ENCODE peak calls at places on chromosomes 3 and 15, in four cellular contexts. D is HepG2, N is GM12878, L is H1. A is an unnamed sample.

GRCh38 chr3:37853691-37854413 is 7.8 kb upstream of the CTDSPL start:
- DNase-seq in N (no peak), L (no peak), D (no peak), A (no peak)

GRCh38 chr3:98655666-98656065 is 62.3 kb upstream of the CPOX start:
- DNase-seq in L (no peak), N (no peak), D (no peak), A (no peak)

GRCh38 chr15:33737687-33738606 is 230.3 kb upstream of the CHRM5 start:
- DNase-seq in D (peak; percentile 25), L (peak; percentile 79), N (no peak), A (peak; percentile 9)

GRCh38 chr15:42282926-42283325 is 9.7 kb upstream of the TMEM87A start:
- DNase-seq in N (no peak), D (no peak), L (no peak), A (no peak)

GRCh38 chr3:177824190-177824786 is 627.0 kb upstream of the TBL1XR1 start:
- DNase-seq in D (peak; percentile 93), L (no peak), N (no peak), A (no peak)

GRCh38 chr3:148023994-148024393 is 614.8 kb downstream of the ZIC1 start:
- DNase-seq in L (no peak), D (no peak), N (no peak), A (no peak)

GRCh38 chr15:57339321-57339720 is 37.0 kb upstream of the CGNL1 start:
- DNase-seq in N (no peak), L (no peak), D (no peak), A (no peak)

GRCh38 chr3:192553707-192554106 is 173.6 kb downstream of the FGF12 start:
- DNase-seq in L (no peak), N (no peak), D (no peak), A (no peak)

GRCh38 chr15:95799286-95800187 is 531.0 kb upstream of the NR2F2 start:
- DNase-seq in N (no peak), L (no peak), D (peak; percentile 8), A (no peak)

GRCh38 chr3:48247401-48247807 is 6.5 kb downstream of the ZNF589 start:
- DNase-seq in N (no peak), D (no peak), L (no peak), A (no peak)

GRCh38 chr15:58962136-58962535 is 25.3 kb upstream of the RNF111 start:
- DNase-seq in L (no peak), N (no peak), D (no peak), A (no peak)

GRCh38 chr3:89238836-89239235 is 131.4 kb downstream of the EPHA3 start:
- DNase-seq in L (no peak), D (no peak), N (no peak), A (no peak)

GRCh38 chr15:61115241-61115640 is 113.9 kb downstream of the RORA start:
- DNase-seq in D (no peak), N (no peak), L (no peak), A (no peak)

GRCh38 chr3:23402728-23403505 is 199.8 kb downstream of the UBE2E2 start:
- DNase-seq in N (no peak), L (no peak), D (no peak), A (no peak)

GRCh38 chr15:23514492-23514891 is 51.0 kb upstream of the MKRN3 start:
- DNase-seq in D (no peak), N (no peak), L (no peak), A (no peak)

GRCh38 chr15:25094066-25094465 is 139.3 kb downstream of the SNRPN start:
- DNase-seq in N (no peak), L (no peak), D (no peak), A (no peak)
- H3K9me3 ChIP-seq in N (peaks cover 5% of the 10 kb centered on the region), L (peaks cover 32% of the 10 kb centered on the region), D (peaks cover 77% of the 10 kb centered on the region), A (no peaks in the 10 kb centered on the region)

DNA sequence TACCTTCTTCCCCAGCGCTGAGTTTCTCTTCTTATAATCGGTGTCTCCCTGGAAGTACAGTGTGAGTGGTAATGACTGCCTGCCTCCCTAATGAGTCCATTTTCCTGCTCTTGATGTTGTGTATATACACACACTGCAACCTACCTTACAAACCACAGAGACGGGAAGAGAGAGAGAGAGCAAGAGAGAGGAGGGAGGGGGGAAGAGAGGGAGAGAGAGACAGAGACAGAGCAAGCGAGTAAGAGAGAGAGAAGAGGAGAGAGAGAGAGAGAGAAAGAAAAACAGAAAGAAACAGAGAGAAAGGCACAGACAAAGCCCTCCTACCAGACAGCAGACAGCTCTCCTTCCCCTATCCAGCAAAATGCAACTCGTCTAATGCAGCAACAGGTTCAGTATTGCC is 46.9 kb downstream of the ZBTB20 start:
- DNase-seq in D (peak; percentile 6), L (no peak), N (peak; percentile 9), A (no peak)
- TF ChIP-seq SUZ12 in D (no peak), L (no peak), N (no peak), A (no peak)

DNA sequence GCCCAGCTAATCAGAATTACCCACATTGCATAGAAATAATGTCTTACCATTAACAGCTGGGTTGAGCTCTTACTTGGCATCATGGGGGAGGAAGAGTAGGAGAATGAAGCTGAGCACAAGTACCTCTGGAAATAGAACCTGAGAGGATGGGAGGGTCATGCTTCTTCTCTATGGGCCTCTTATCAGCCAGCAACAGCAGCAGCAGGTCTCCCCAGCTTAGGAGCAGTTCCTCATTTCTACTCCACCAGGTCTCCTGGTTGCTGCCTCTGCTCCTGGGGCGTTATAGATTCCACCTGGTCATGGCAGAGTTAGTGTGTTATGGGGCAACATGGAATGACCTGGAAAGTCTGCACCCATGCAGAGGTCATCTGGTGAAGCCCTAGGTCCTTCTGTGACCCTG is 3.4 kb downstream of the FSD2 start:
- DNase-seq in N (no peak), L (no peak), D (no peak), A (no peak)
- H3K4me1 ChIP-seq in N (peaks cover 24% of the 10 kb centered on the region), L (no peaks in the 10 kb centered on the region), D (peaks cover 16% of the 10 kb centered on the region), A (peaks cover 2% of the 10 kb centered on the region)

DNA sequence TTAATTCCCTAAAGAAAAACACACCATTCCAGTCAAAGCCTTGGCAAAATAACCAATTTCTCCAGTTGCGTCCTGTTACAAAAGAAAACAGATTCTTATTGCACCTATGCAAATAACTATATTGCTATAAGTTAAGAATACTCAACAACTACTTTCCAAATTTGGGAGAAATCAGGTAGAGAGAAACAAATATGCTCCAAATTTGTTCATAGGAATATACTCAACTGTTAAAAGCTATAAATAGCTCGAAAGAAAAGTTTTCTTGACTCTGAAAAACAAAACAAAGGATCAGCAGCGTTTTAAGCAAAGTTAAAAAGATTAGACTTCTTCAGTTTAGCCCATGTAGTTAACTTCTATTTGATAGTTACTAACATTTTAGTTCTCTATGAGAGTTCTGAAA is 20.1 kb upstream of the SKIL start:
- DNase-seq in N (no peak), D (no peak), L (no peak), A (no peak)
- H3K9me3 ChIP-seq in N (peaks cover 2% of the 10 kb centered on the region), D (peaks cover 19% of the 10 kb centered on the region), L (peaks cover 9% of the 10 kb centered on the region), A (peaks cover 45% of the 10 kb centered on the region)

GRCh38 chr3:79337798-79338197 is 430.0 kb downstream of the ROBO1 start:
- DNase-seq in L (no peak), N (no peak), D (no peak), A (no peak)
- TF ChIP-seq SUZ12 in L (no peak), N (no peak), D (no peak), A (no peak)

DNA sequence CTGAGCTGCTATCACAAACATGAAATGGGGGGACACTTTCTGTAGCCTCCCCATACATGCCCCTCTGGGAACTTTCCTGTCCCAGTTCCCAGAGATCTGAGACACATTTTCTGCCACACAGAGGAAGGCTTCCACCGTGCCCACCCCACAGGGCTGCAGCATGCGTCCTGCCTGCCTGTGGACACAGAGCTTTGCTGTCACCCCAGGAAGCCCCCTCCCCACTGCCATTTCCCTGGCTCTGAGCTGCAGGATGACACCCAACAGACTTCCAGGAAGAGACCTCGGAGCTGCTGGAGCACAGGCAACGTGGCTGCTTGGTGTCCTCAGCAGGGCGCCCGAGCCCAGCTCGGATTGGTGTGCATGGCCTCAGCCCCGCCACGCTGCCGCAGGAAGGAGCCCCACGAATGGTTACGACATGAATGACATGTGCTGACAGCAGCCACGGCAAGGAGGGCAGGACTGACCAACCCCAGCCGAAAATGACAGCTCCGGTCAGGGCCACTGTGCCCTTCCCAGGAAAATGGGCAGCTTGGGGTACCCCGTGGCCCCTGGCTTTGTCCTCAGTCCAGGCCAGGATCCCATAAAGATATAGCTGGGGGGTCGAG is 81.3 kb downstream of the VGLL4 start:
- DNase-seq in D (no peak), N (no peak), L (no peak), A (no peak)
- H3K4me1 ChIP-seq in D (peaks cover 25% of the 10 kb centered on the region), N (no peaks in the 10 kb centered on the region), L (no peaks in the 10 kb centered on the region), A (peaks cover 23% of the 10 kb centered on the region)

DNA sequence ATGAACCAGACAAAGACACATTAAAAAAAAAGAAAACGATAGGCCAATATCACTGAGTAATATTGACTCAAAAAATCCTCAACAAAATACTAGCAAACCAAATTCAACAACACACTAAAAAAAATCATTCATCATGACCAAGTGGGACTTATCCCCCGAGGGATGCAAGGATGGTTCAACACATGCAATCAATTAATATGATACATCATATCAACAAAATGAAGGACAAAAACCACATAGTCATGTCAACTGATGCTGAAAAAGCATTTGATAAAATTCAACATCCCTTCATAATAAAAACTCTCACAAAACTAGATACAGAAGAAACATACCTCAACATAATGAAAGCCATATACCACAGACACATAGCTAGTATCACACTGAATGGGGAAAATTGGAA is 41.8 kb upstream of the ANKRD28 start:
- DNase-seq in D (no peak), N (no peak), L (no peak), A (no peak)
- H3K9me3 ChIP-seq in D (peaks cover 4% of the 10 kb centered on the region), N (peaks cover 1% of the 10 kb centered on the region), L (no peaks in the 10 kb centered on the region), A (peaks cover 5% of the 10 kb centered on the region)

DNA sequence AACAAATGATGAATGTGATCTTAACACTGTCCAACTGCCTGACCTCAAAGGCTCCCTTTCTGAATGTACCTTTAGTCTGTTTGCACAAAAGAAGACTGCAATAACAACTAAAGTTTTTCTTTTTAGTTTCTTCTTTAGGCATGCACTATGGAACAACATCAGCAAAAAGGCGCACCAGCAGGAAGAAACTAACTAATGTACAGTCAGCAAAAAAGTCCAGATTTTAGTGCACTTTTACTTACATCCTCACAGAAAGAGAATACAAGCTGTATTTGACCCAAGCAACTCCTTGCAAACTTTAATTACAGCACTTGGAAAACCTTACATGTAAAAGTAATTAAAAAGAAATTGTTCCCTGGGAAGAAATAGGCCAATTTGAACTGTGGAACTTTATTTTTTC is 1095.0 kb downstream of the IGSF11 start:
- DNase-seq in N (no peak), L (no peak), D (no peak), A (no peak)
- TF ChIP-seq SUZ12 in N (no peak), L (no peak), D (no peak), A (no peak)